ENCODE peak calls at places on chromosomes 2 and 18, in eight cellular contexts. D is nucleus accumbens; S is right lobe of liver; T is activated CD4-positive, alpha-beta T cell treated with anti-CD3 and anti-CD28 coated beads for 48 hours; B is SK-N-MC; A is COR-L47; P is caudate nucleus; Q is EH. L is an unnamed sample.

GRCh38 chr2:149732001-149732685 is 144.6 kb upstream of the MMADHC start:
- DNase-seq in D (no peak), A (no peak), S (no peak), T (no peak), Q (peak), B (no peak), P (no peak), L (no peak)

GRCh38 chr2:42903821-42904575 is 111.6 kb upstream of the HAAO start:
- DNase-seq in P (no peak), B (no peak), Q (no peak), A (peak), D (no peak), S (no peak), T (no peak), L (peak)

GRCh38 chr2:128408349-128409305 is 90.0 kb upstream of the HS6ST1 start:
- DNase-seq in A (no peak), S (peak), D (no peak), Q (peak), B (no peak), P (no peak), T (no peak), L (no peak)

GRCh38 chr2:104836253-104836652 is 17.7 kb upstream of the POU3F3 start:
- DNase-seq in B (no peak), D (peak), T (no peak), Q (no peak), S (no peak), P (no peak), A (no peak), L (no peak)

GRCh38 chr18:60978338-60978737 is 354.9 kb upstream of the CDH20 start:
- DNase-seq in T (no peak), P (no peak), Q (no peak), A (no peak), B (no peak), D (no peak), S (no peak), L (no peak)

GRCh38 chr2:216695401-216695821 is at the start of gene IGFBP5:
- DNase-seq in B (no peak), T (no peak), D (peak), A (peak), Q (peak), S (peak), P (peak), L (peak)

GRCh38 chr2:190891370-190891769 is 10.7 kb downstream of the GLS start:
- DNase-seq in B (no peak), S (no peak), Q (no peak), D (no peak), A (no peak), T (no peak), P (no peak), L (no peak)

GRCh38 chr2:157903626-157904025 is 27.5 kb upstream of the ACVR1 start:
- DNase-seq in B (no peak), S (no peak), Q (no peak), A (no peak), T (no peak), D (no peak), P (no peak), L (no peak)

GRCh38 chr2:111972955-111973565 is 74.7 kb downstream of the MERTK start:
- DNase-seq in D (no peak), A (no peak), Q (no peak), S (no peak), P (no peak), B (no peak), T (no peak), L (no peak)

GRCh38 chr2:187545238-187545751 is 8.9 kb downstream of the TFPI start:
- DNase-seq in S (no peak), A (no peak), Q (no peak), T (no peak), B (no peak), D (no peak), P (no peak), L (no peak)

GRCh38 chr2:45650851-45651414 is 542 bp upstream of the PRKCE start:
- DNase-seq in T (peak), B (peak), A (peak), S (peak), P (peak), Q (peak), D (peak), L (peak)

GRCh38 chr2:24025264-24025663 is 15.4 kb downstream of the MFSD2B start:
- DNase-seq in Q (no peak), P (no peak), A (no peak), S (no peak), B (no peak), T (no peak), D (no peak), L (no peak)

GRCh38 chr18:45954070-45954712 is 12.9 kb downstream of the EPG5 start:
- DNase-seq in S (no peak), T (no peak), A (no peak), P (peak), B (no peak), Q (peak), D (no peak), L (no peak)

GRCh38 chr2:67318966-67319590 is 78.1 kb upstream of the ETAA1 start:
- DNase-seq in Q (peak), S (no peak), D (no peak), T (no peak), B (no peak), P (no peak), A (no peak), L (peak)

GRCh38 chr18:50312296-50313030 is 25.0 kb upstream of the CXXC1 start:
- DNase-seq in T (no peak), B (no peak), P (no peak), A (no peak), D (no peak), Q (no peak), S (no peak), L (no peak)

GRCh38 chr2:222319576-222320440 is 21.0 kb upstream of the PAX3 start:
- DNase-seq in D (peak), B (no peak), Q (no peak), A (peak), T (peak), S (no peak), P (peak), L (peak)

GRCh38 chr18:46712406-46712805 is 44.4 kb downstream of the ST8SIA5 start:
- DNase-seq in A (no peak), Q (peak), S (no peak), P (no peak), B (no peak), T (no peak), D (no peak), L (no peak)

GRCh38 chr2:229431331-229431954 is 160.4 kb upstream of the PID1 start:
- DNase-seq in T (no peak), D (no peak), S (no peak), P (no peak), A (peak), Q (peak), B (peak), L (peak)

L was measured in NCI-H82.